ENCODE peak calls at places on chromosomes 6 and 20, in four cellular contexts. N is GM12892; Y is activated CD4-positive, alpha-beta T cell treated with anti-CD3 and anti-CD28 coated beads, Interleukin-2, amount 50 U/mL, for 1 hour; S is stimulated activated naive CD8-positive, alpha-beta T cell treated with anti-CD3 and anti-CD28 coated beads, Interleukin-15, Interleukin-2, amounts not matched to agents 100 U/mL and 50 U/mL, for 24 hours. T is an unnamed sample.

GRCh38 chr6:38813451-38813850 is 98.3 kb downstream of the DNAH8 start:
- DNase-seq in S (no peak), N (no peak), Y (no peak), T (no peak)

GRCh38 chr20:9323622-9324021 is 190.8 kb upstream of the LAMP5 start:
- DNase-seq in N (no peak), S (no peak), Y (no peak), T (peak; percentile 29)

GRCh38 chr6:124613050-124613449 is 349.2 kb upstream of the RNF217 start:
- DNase-seq in S (no peak), Y (no peak), N (no peak), T (no peak)

GRCh38 chr20:44154521-44155001 is 32.4 kb downstream of the JPH2 start:
- DNase-seq in Y (no peak), N (no peak), S (no peak), T (no peak)

GRCh38 chr20:64184795-64185194 is 20.5 kb downstream of the MYT1 start:
- DNase-seq in Y (no peak), S (no peak), N (no peak), T (no peak)

GRCh38 chr6:44002591-44003344 is 124.5 kb downstream of the MRPL14 start:
- DNase-seq in N (peak; percentile 58), Y (peak; percentile 48), S (peak; percentile 80), T (no peak)

GRCh38 chr6:99026135-99026534 is 78.4 kb upstream of the FBXL4 start:
- DNase-seq in S (no peak), N (no peak), Y (no peak), T (no peak)

GRCh38 chr6:16389642-16390041 is 151.3 kb downstream of the GMPR start:
- DNase-seq in N (no peak), S (no peak), Y (no peak), T (no peak)

GRCh38 chr20:47502271-47502730 is 614 bp downstream of the NCOA3 start:
- DNase-seq in N (no peak), S (peak; percentile 44), Y (peak; percentile 18), T (no peak)

GRCh38 chr6:158158123-158158522 is 9.9 kb downstream of the SERAC1 start:
- DNase-seq in S (no peak), Y (no peak), N (no peak), T (no peak)

GRCh38 chr6:95503568-95503967 is 73.8 kb upstream of the MANEA start:
- DNase-seq in Y (no peak), N (no peak), S (no peak), T (no peak)

GRCh38 chr6:3977875-3978711 is 100.8 kb downstream of the FAM217A start:
- DNase-seq in N (peak; percentile 16), Y (peak; percentile 34), S (peak; percentile 34), T (peak; percentile 51)

GRCh38 chr20:51036827-51037229 is 13.9 kb upstream of the KCNG1 start:
- DNase-seq in S (no peak), N (no peak), Y (no peak), T (no peak)

GRCh38 chr6:100573169-100573568 is 108.4 kb upstream of the SIM1 start:
- DNase-seq in S (no peak), N (no peak), Y (no peak), T (peak; percentile 15)

GRCh38 chr20:23114018-23114417 is 27.9 kb upstream of the CD93 start:
- DNase-seq in N (no peak), Y (no peak), S (no peak), T (no peak)

GRCh38 chr6:4703367-4703766 is 72.8 kb upstream of the CDYL start:
- DNase-seq in Y (no peak), S (no peak), N (no peak), T (no peak)

GRCh38 chr6:47116086-47116485 is 74.0 kb upstream of the ADGRF1 start:
- DNase-seq in N (no peak), Y (no peak), S (no peak), T (no peak)

GRCh38 chr20:16064991-16065707 is 508.1 kb downstream of the KIF16B start:
- DNase-seq in Y (no peak), N (no peak), S (no peak), T (peak; percentile 76)

GRCh38 chr6:12233693-12234551 is 56.2 kb upstream of the EDN1 start:
- DNase-seq in Y (peak; percentile 12), N (no peak), S (peak; percentile 22), T (peak; percentile 67)

GRCh38 chr6:118017301-118017854 is 110.3 kb downstream of the SLC35F1 start:
- DNase-seq in S (no peak), N (no peak), Y (no peak), T (no peak)

GRCh38 chr6:45959534-45960195 is 56.0 kb downstream of the CLIC5 start:
- DNase-seq in Y (no peak), N (no peak), S (no peak), T (no peak)

GRCh38 chr20:6533321-6533720 is 234.2 kb upstream of the BMP2 start:
- DNase-seq in Y (no peak), N (no peak), S (no peak), T (no peak)

GRCh38 chr6:134177753-134178229 is 125.4 kb upstream of the SLC2A12 start:
- DNase-seq in N (no peak), Y (no peak), S (no peak), T (peak; percentile 56)

GRCh38 chr6:16239090-16239797 is 857 bp downstream of the GMPR start:
- DNase-seq in S (peak; percentile 28), Y (no peak), N (no peak), T (no peak)

GRCh38 chr6:130525378-130525777 is 159.6 kb downstream of the TMEM200A start:
- DNase-seq in S (no peak), Y (no peak), N (no peak), T (no peak)

GRCh38 chr6:26031151-26031594 is 56.1 kb upstream of the HFE start:
- DNase-seq in Y (no peak), N (no peak), S (no peak), T (no peak)

GRCh38 chr6:2351090-2351489 is 105.7 kb upstream of the GMDS start:
- DNase-seq in Y (no peak), N (no peak), S (no peak), T (no peak)

GRCh38 chr6:2157441-2158127 is 87.8 kb downstream of the GMDS start:
- DNase-seq in N (no peak), Y (no peak), S (peak; percentile 27), T (peak; percentile 23)

GRCh38 chr6:19444481-19444880 is 392.7 kb upstream of the ID4 start:
- DNase-seq in Y (no peak), N (no peak), S (no peak), T (no peak)

GRCh38 chr20:37238426-37238825 is 23.2 kb downstream of the GHRH start:
- DNase-seq in S (no peak), N (no peak), Y (no peak), T (no peak)

GRCh38 chr6:32139590-32139989 is 9.5 kb upstream of the FKBPL start:
- DNase-seq in Y (no peak), N (no peak), S (no peak), T (no peak)

GRCh38 chr6:141552463-141552862 is 580.3 kb upstream of the GJE1 start:
- DNase-seq in N (no peak), Y (no peak), S (no peak), T (peak; percentile 89)

GRCh38 chr6:44278774-44279697 is 8.8 kb downstream of the TMEM151B start:
- DNase-seq in S (no peak), Y (no peak), N (no peak), T (no peak)

GRCh38 chr20:62952373-62953166 is at the start of gene SLC17A9:
- DNase-seq in S (peak; percentile 87), N (peak; percentile 91), Y (no peak), T (peak; percentile 94)

GRCh38 chr20:51206032-51206662 is 183.2 kb upstream of the KCNG1 start:
- DNase-seq in N (no peak), Y (no peak), S (no peak), T (no peak)

GRCh38 chr6:46888031-46888430 is 33.7 kb downstream of the ADGRF5 start:
- DNase-seq in S (no peak), N (no peak), Y (no peak), T (no peak)

GRCh38 chr6:168994966-168995365 is 258.7 kb downstream of the THBS2 start:
- DNase-seq in Y (no peak), N (no peak), S (no peak), T (no peak)

GRCh38 chr20:43322851-43323250 is 133.1 kb upstream of the PTPRT start:
- DNase-seq in Y (no peak), N (no peak), S (no peak), T (no peak)

GRCh38 chr20:50175938-50176933 is 14.4 kb upstream of the CEBPB start:
- DNase-seq in N (no peak), Y (no peak), S (no peak), T (no peak)

T was measured in HepG2.